ENCODE peak calls at places on chromosomes 5 and 9, in seven cellular contexts. Z, O, K, R, M, C and Y are unnamed samples. For H3K9me3, the result is how much of the 10 kb centered on the place peaks cover.

GRCh38 chr5:138662599-138662998 is 87.4 kb upstream of the HSPA9 start:
- ATAC-seq in Z (no peak), O (peak), K (no peak), R (no peak), M (no peak), C (no peak), Y (no peak)

GRCh38 chr5:39190311-39191102 is 28.9 kb downstream of the FYB1 start:
- ATAC-seq in Z (no peak), O (no peak), K (no peak), R (no peak), M (no peak), C (peak), Y (no peak)

GRCh38 chr9:134088064-134088725 is 20.4 kb upstream of the BRD3 start:
- ATAC-seq in Z (no peak), O (no peak), K (peak), R (no peak), M (peak), C (peak), Y (no peak)

GRCh38 chr5:87079219-87079618 is 188.5 kb upstream of the RASA1 start:
- ATAC-seq in Z (no peak), O (no peak), K (no peak), R (no peak), M (no peak), C (peak), Y (no peak)

GRCh38 chr5:102771435-102771834 is 16.3 kb downstream of the PAM start:
- ATAC-seq in Z (no peak), O (no peak), K (no peak), R (no peak), M (no peak), C (no peak), Y (no peak)

GRCh38 chr9:4315582-4316215 is 15.8 kb upstream of the GLIS3 start:
- ATAC-seq in Z (peak), O (peak), K (peak), R (peak), M (peak), C (peak), Y (peak)

GRCh38 chr5:170078931-170079330 is 26.8 kb upstream of the FOXI1 start:
- ATAC-seq in Z (no peak), O (no peak), K (no peak), R (no peak), M (no peak), C (no peak), Y (no peak)

GRCh38 chr5:160485364-160486010 is 63.8 kb downstream of the PTTG1 start:
- ATAC-seq in Z (no peak), O (peak), K (no peak), R (no peak), M (no peak), C (no peak), Y (no peak)

GRCh38 chr9:83511051-83511450 is 27.1 kb downstream of the FRMD3 start:
- ATAC-seq in Z (no peak), O (peak), K (no peak), R (peak), M (peak), C (no peak), Y (peak)

GRCh38 chr5:123538670-123539459 is 26.9 kb downstream of the CSNK1G3 start:
- ATAC-seq in Z (no peak), O (peak), K (no peak), R (peak), M (no peak), C (no peak), Y (no peak)

GRCh38 chr9:10875752-10876151 is 262.9 kb upstream of the PTPRD start:
- ATAC-seq in Z (no peak), O (no peak), K (no peak), R (no peak), M (no peak), C (no peak), Y (no peak)

GRCh38 chr5:44875661-44876250 is 67.0 kb downstream of the MRPS30 start:
- ATAC-seq in Z (peak), O (peak), K (no peak), R (peak), M (no peak), C (no peak), Y (no peak)

GRCh38 chr5:59001154-59001553 is 418.3 kb downstream of the RAB3C start:
- ATAC-seq in Z (no peak), O (no peak), K (no peak), R (no peak), M (no peak), C (no peak), Y (no peak)

GRCh38 chr9:25442517-25442916 is 235.7 kb downstream of the TUSC1 start:
- ATAC-seq in Z (no peak), O (no peak), K (no peak), R (no peak), M (no peak), C (no peak), Y (no peak)

GRCh38 chr5:77123057-77123456 is 36.0 kb upstream of the ZBED3 start:
- ATAC-seq in Z (no peak), O (no peak), K (no peak), R (no peak), M (no peak), C (no peak), Y (no peak)

GRCh38 chr9:70081120-70081495 is 37.5 kb downstream of the MAMDC2 start:
- ATAC-seq in Z (no peak), O (no peak), K (no peak), R (no peak), M (no peak), C (no peak), Y (peak)

GRCh38 chr9:112000743-112001142 is 104.1 kb downstream of the UGCG start:
- ATAC-seq in Z (no peak), O (no peak), K (no peak), R (no peak), M (no peak), C (peak), Y (no peak)

GRCh38 chr5:74534397-74535129 is 106.0 kb downstream of the ENC1 start:
- ATAC-seq in Z (no peak), O (no peak), K (no peak), R (no peak), M (no peak), C (no peak), Y (no peak)

GRCh38 chr9:99592834-99593584 is 228.7 kb upstream of the NR4A3 start:
- ATAC-seq in Z (no peak), O (peak), K (no peak), R (no peak), M (no peak), C (no peak), Y (no peak)

GRCh38 chr5:141135030-141135717 is at the start of gene PCDHB5:
- ATAC-seq in Z (no peak), O (no peak), K (no peak), R (no peak), M (no peak), C (peak), Y (no peak)

GRCh38 chr9:111477677-111478076 is 6.5 kb downstream of the ECPAS start:
- ATAC-seq in Z (no peak), O (no peak), K (no peak), R (no peak), M (no peak), C (no peak), Y (no peak)

GRCh38 chr5:38535281-38535750 is 21.1 kb downstream of the LIFR start:
- ATAC-seq in Z (no peak), O (no peak), K (peak), R (no peak), M (no peak), C (no peak), Y (no peak)

GRCh38 chr5:173001229-173001841 is 17.8 kb downstream of the ATP6V0E1 start:
- ATAC-seq in Z (no peak), O (peak), K (no peak), R (no peak), M (no peak), C (no peak), Y (no peak)

GRCh38 chr9:92310562-92310961 is 14.6 kb downstream of the NOL8 start:
- ATAC-seq in Z (no peak), O (no peak), K (no peak), R (no peak), M (no peak), C (no peak), Y (no peak)
- TF ChIP-seq POLR2AphosphoS5 in Z (no peak), O (no peak), K (no peak), R (no peak), M (no peak), C (no peak), Y (no peak)

DNA sequence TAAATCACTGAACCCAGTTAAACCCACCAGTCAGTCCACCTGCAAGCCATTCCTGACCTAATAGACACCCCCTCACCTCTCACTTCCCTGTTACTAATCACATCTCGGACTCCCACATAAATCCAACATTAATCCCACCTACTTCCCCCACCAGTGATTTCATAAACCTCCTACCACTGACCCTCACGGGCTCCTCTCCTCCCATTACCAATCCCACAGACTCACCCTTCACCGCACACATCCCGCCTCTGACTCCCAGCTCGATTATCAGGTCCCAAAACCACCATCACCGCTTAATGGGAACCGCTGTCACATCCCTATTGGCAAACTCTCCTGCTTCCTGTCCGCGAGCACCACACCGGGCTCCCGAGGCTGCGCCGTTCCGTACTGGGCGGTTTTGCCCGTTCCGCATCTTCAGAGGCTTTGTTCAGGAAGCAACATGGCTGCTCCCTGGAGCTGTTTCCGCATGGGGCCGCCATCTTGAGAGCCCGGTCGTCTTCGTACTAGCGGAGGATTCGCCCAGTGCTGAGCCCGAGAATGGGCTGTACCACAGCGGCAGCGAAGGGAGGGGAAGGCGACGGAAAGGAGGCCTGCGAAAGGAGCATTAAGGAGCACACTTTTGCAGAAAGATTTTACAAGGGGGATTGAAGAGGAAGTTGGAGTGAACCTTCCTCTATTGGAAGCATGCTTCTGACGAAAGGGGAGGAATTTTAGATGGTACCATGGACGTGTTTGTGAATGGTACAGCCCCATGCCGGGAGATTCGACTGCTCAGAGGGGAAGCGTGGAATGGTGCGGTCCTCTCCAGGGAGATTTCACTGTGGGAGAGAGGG is at the start of gene ZNF300:
- ATAC-seq in Z (no peak), O (peak), K (peak), R (no peak), M (peak), C (peak), Y (peak)
- H3K9me3 ChIP-seq in Z (under half), O (under half), K (half or more), R (under half), M (under half), C (under half), Y (half or more)

GRCh38 chr9:8221462-8221861 is 421.9 kb upstream of the DMAC1 start:
- ATAC-seq in Z (no peak), O (no peak), K (no peak), R (no peak), M (no peak), C (no peak), Y (no peak)
- TF ChIP-seq POLR2AphosphoS5 in Z (no peak), O (no peak), K (no peak), R (no peak), M (no peak), C (no peak), Y (no peak)

GRCh38 chr5:179008667-179009066 is 13.5 kb upstream of the GRM6 start:
- ATAC-seq in Z (no peak), O (no peak), K (no peak), R (no peak), M (no peak), C (no peak), Y (no peak)

GRCh38 chr5:179006564-179006963 is 11.4 kb upstream of the GRM6 start:
- ATAC-seq in Z (no peak), O (no peak), K (no peak), R (no peak), M (no peak), C (no peak), Y (no peak)
- H3K9me3 ChIP-seq in Z (under half), O (under half), K (half or more), R (under half), M (under half), C (under half), Y (under half)

GRCh38 chr5:107704686-107705389 is 34.1 kb upstream of the EFNA5 start:
- ATAC-seq in Z (no peak), O (no peak), K (no peak), R (no peak), M (no peak), C (no peak), Y (no peak)
- TF ChIP-seq POLR2AphosphoS5 in Z (no peak), O (no peak), K (no peak), R (no peak), M (no peak), C (no peak), Y (no peak)

DNA sequence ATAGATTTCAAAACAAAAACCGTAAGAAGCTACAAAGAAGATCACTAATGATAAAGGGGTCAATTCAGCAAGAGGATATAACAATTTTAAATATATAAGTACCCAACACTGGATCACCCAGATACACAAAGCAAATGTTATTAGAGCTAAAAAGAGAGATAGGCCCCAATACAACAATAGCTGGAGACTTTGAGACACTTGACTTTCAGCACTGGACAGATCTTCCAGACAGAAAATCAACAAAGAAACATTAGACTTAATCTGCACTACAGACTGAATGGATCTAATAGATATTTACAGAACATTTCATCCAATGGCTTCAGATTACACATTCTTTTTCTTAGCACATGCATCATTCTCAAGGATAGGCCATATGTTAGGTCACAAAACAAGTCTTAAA is 46.3 kb upstream of the TAF1L start:
- ATAC-seq in Z (no peak), O (no peak), K (no peak), R (no peak), M (no peak), C (no peak), Y (no peak)
- H3K9me3 ChIP-seq in Z (under half), O (under half), K (under half), R (under half), M (under half), C (under half), Y (under half)